ENCODE peak calls at places on chromosomes 16 and 17, in ten cellular contexts. J is prostate gland, R is stomach, T is GM12891, M is HCT116, B is HL-60, V is sigmoid colon, S is GM23338, L is SK-N-MC, E is transverse colon. F is an unnamed sample.

GRCh38 chr16:81889896-81890634 is 111.0 kb downstream of the PLCG2 start:
- DNase-seq in J (peak), R (peak), T (peak), M (peak), B (peak), V (no peak), S (peak), L (peak), E (peak), F (no peak)

GRCh38 chr16:75620326-75621169 is 2.5 kb downstream of the ADAT1 start:
- DNase-seq in J (no peak), R (peak), T (no peak), M (no peak), B (no peak), V (no peak), S (no peak), L (no peak), E (peak), F (peak)

GRCh38 chr16:85448557-85449194 is 164.4 kb upstream of the GSE1 start:
- DNase-seq in J (no peak), R (peak), T (no peak), M (no peak), B (peak), V (no peak), S (no peak), L (no peak), E (peak), F (peak)

GRCh38 chr16:4179020-4179419 is 62.8 kb upstream of the ADCY9 start:
- DNase-seq in J (peak), R (no peak), T (no peak), M (peak), B (peak), V (no peak), S (no peak), L (no peak), E (peak), F (no peak)

GRCh38 chr16:1632638-1632970 is 20.4 kb downstream of the CRAMP1 start:
- DNase-seq in J (no peak), R (no peak), T (no peak), M (no peak), B (no peak), V (no peak), S (no peak), L (no peak), E (no peak), F (no peak)

GRCh38 chr17:80220709-80221215 is 535 bp downstream of the SLC26A11 start:
- DNase-seq in J (peak), R (no peak), T (peak), M (no peak), B (no peak), V (peak), S (peak), L (no peak), E (peak), F (no peak)

GRCh38 chr16:3363793-3364192 is 8.1 kb downstream of the OR2C1 start:
- DNase-seq in J (no peak), R (no peak), T (no peak), M (peak), B (no peak), V (no peak), S (peak), L (no peak), E (no peak), F (no peak)

GRCh38 chr16:86026136-86026905 is 127.4 kb downstream of the IRF8 start:
- DNase-seq in J (no peak), R (no peak), T (no peak), M (no peak), B (no peak), V (peak), S (no peak), L (no peak), E (peak), F (no peak)

GRCh38 chr17:46978489-46979022 is 497 bp downstream of the RPRML start:
- DNase-seq in J (no peak), R (no peak), T (peak), M (no peak), B (no peak), V (no peak), S (peak), L (no peak), E (no peak), F (no peak)

GRCh38 chr17:65463242-65463641 is 98.2 kb downstream of the AXIN2 start:
- DNase-seq in J (peak), R (peak), T (no peak), M (no peak), B (no peak), V (no peak), S (no peak), L (no peak), E (no peak), F (no peak)
- TF ChIP-seq POLR2AphosphoS5 in J (peak), R (peak), T (no peak), M (no peak), B (no peak), V (no peak), S (no peak), L (no peak), E (no peak), F (no peak)

GRCh38 chr16:50245417-50246298 is 20.7 kb upstream of the ADCY7 start:
- DNase-seq in J (no peak), R (peak), T (peak), M (peak), B (peak), V (no peak), S (peak), L (no peak), E (peak), F (peak)
- TF ChIP-seq POLR2AphosphoS5 in J (no peak), R (no peak), T (no peak), M (peak), B (no peak), V (no peak), S (no peak), L (no peak), E (no peak), F (peak)

GRCh38 chr17:49638818-49639217 is 39.1 kb downstream of the SPOP start:
- DNase-seq in J (no peak), R (no peak), T (no peak), M (no peak), B (no peak), V (no peak), S (no peak), L (no peak), E (no peak), F (no peak)
- TF ChIP-seq POLR2AphosphoS5 in J (peak), R (no peak), T (no peak), M (no peak), B (no peak), V (peak), S (no peak), L (no peak), E (no peak), F (no peak)

GRCh38 chr17:45371414-45372324 is 54.8 kb upstream of the MAP3K14 start:
- DNase-seq in J (peak), R (peak), T (no peak), M (peak), B (no peak), V (peak), S (peak), L (no peak), E (peak), F (peak)
- TF ChIP-seq POLR2AphosphoS5 in J (peak), R (peak), T (no peak), M (peak), B (no peak), V (no peak), S (peak), L (no peak), E (peak), F (peak)

DNA sequence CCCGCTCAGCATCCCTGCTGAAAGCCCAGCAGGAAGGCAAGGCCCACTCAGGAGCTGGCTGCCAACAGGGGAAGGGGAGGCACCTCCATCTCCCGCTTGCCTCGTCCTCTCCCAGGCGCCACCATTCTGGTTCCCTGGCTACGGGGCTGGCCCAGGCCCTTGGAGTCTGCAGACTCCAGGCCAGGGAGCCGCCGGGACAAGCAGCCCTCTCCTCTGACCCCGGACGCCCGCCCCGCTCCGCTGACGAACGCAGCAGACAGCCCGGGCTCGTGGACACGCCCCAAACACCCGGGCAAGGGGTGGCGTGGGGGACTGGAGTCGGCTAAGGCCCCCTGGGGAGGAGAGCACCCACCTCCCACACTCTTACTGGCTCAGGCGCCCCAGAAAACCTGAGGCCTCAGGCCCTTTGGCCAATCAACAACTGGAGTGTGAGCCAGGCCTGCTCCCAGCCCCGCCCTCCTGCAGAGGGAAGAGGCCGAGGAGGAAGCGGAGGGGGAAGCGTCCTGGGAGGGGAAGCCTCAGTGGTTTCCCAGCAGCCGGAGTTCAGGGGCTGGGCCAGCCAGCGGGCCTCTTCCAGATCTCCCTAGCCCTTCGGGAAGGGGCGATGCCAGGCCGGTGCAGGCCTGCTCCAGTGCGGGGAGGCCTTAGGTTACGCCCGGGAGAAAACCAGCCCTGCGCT is 4.2 kb downstream of the MNT start:
- DNase-seq in J (peak), R (peak), T (no peak), M (peak), B (peak), V (peak), S (peak), L (no peak), E (peak), F (peak)
- TF ChIP-seq POLR2AphosphoS5 in J (peak), R (peak), T (peak), M (peak), B (no peak), V (peak), S (peak), L (peak), E (peak), F (peak)

F was measured in spleen.